ENCODE peak calls at places on chromosome 21, in four cellular contexts. K is psoas muscle, B is upper lobe of left lung, H is lung. U is an unnamed sample.

GRCh38 chr21:28971171-28971570 is 21.5 kb downstream of the LTN1 start:
- DNase-seq in K (no peak), B (no peak), H (no peak), U (no peak)

GRCh38 chr21:25561668-25562641 is 45.3 kb downstream of the MRPL39 start:
- DNase-seq in K (peak), B (peak), H (peak), U (peak)

GRCh38 chr21:22728091-22728490 is 1729.9 kb downstream of the NCAM2 start:
- DNase-seq in K (no peak), B (no peak), H (no peak), U (no peak)

GRCh38 chr21:27101533-27101932 is 134.6 kb upstream of the ADAMTS5 start:
- DNase-seq in K (no peak), B (no peak), H (no peak), U (no peak)

GRCh38 chr21:25582164-25582563 is 25.1 kb downstream of the MRPL39 start:
- DNase-seq in K (no peak), B (no peak), H (no peak), U (no peak)

GRCh38 chr21:38913120-38913975 is 107.6 kb downstream of the ETS2 start:
- DNase-seq in K (peak), B (peak), H (peak), U (peak)

GRCh38 chr21:21898801-21899200 is 900.6 kb downstream of the NCAM2 start:
- DNase-seq in K (no peak), B (no peak), H (no peak), U (no peak)

GRCh38 chr21:25956993-25957714 is 213.4 kb downstream of the APP start:
- DNase-seq in K (no peak), B (no peak), H (no peak), U (peak)

GRCh38 chr21:38993561-38993960 is 187.8 kb downstream of the ETS2 start:
- DNase-seq in K (peak), B (no peak), H (peak), U (peak)

GRCh38 chr21:36663033-36663855 is 35.7 kb upstream of the SIM2 start:
- DNase-seq in K (no peak), B (no peak), H (no peak), U (peak)

GRCh38 chr21:40606341-40606740 is 240.6 kb downstream of the DSCAM start:
- DNase-seq in K (no peak), B (no peak), H (no peak), U (no peak)

GRCh38 chr21:38950388-38951094 is 144.8 kb downstream of the ETS2 start:
- DNase-seq in K (no peak), B (no peak), H (no peak), U (peak)

GRCh38 chr21:28783641-28784185 is 209.0 kb downstream of the LTN1 start:
- DNase-seq in K (no peak), B (peak), H (no peak), U (no peak)

GRCh38 chr21:39641827-39642450 is 29.2 kb downstream of the B3GALT5 start:
- DNase-seq in K (no peak), B (no peak), H (no peak), U (no peak)

GRCh38 chr21:36709868-36710728 is 11.2 kb downstream of the SIM2 start:
- DNase-seq in K (no peak), B (peak), H (no peak), U (no peak)

GRCh38 chr21:37373539-37373938 is 7.0 kb downstream of the DYRK1A start:
- DNase-seq in K (no peak), B (no peak), H (no peak), U (peak)

GRCh38 chr21:20443558-20444155 is 554.6 kb upstream of the NCAM2 start:
- DNase-seq in K (no peak), B (peak), H (no peak), U (no peak)

GRCh38 chr21:38987551-38988210 is 182.0 kb downstream of the ETS2 start:
- DNase-seq in K (no peak), B (no peak), H (no peak), U (no peak)

GRCh38 chr21:26123012-26123411 is 47.6 kb downstream of the APP start:
- DNase-seq in K (no peak), B (no peak), H (no peak), U (no peak)

GRCh38 chr21:42657676-42658319 is 4.4 kb downstream of the PDE9A start:
- DNase-seq in K (no peak), B (peak), H (no peak), U (no peak)
- H3K4me3 ChIP-seq in K (no peak), B (no peak), H (no peak), U (no peak)

GRCh38 chr21:45480701-45481500 is 61.3 kb downstream of the SLC19A1 start:
- DNase-seq in K (peak), B (peak), H (no peak), U (no peak)

GRCh38 chr21:45481566-45481965 is 60.7 kb downstream of the SLC19A1 start:
- DNase-seq in K (no peak), B (peak), H (no peak), U (no peak)

GRCh38 chr21:45481977-45482898 is 60.0 kb downstream of the SLC19A1 start:
- DNase-seq in K (peak), B (peak), H (no peak), U (no peak)

GRCh38 chr21:45484318-45484717 is 57.9 kb downstream of the SLC19A1 start:
- DNase-seq in K (no peak), B (no peak), H (no peak), U (no peak)

GRCh38 chr21:45482899-45483821 is 59.1 kb downstream of the SLC19A1 start:
- DNase-seq in K (peak), B (peak), H (no peak), U (no peak)
- H3K4me3 ChIP-seq in K (no peak), B (no peak), H (no peak), U (no peak)

DNA sequence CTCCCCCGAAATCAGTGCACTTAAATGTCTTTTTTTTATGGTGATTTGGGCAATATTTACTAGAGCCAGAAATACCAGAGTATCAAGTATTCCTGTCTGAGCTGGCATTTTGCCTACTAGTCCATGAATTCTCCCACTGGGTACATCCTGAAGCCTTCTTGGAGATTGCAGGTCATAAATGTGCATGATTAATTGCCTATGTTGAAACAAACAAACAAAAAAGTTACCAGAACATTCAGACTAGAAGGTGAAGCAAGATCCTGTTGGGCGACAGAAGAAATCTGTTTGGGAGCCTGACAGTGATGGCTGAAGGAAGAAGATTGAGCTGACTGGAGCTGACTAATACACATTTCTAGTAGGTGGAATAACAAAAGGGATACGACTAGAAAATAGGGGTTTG is 127.4 kb upstream of the NRIP1 start:
- DNase-seq in K (no peak), B (no peak), H (no peak), U (peak)
- H3K4me3 ChIP-seq in K (no peak), B (no peak), H (no peak), U (no peak)

DNA sequence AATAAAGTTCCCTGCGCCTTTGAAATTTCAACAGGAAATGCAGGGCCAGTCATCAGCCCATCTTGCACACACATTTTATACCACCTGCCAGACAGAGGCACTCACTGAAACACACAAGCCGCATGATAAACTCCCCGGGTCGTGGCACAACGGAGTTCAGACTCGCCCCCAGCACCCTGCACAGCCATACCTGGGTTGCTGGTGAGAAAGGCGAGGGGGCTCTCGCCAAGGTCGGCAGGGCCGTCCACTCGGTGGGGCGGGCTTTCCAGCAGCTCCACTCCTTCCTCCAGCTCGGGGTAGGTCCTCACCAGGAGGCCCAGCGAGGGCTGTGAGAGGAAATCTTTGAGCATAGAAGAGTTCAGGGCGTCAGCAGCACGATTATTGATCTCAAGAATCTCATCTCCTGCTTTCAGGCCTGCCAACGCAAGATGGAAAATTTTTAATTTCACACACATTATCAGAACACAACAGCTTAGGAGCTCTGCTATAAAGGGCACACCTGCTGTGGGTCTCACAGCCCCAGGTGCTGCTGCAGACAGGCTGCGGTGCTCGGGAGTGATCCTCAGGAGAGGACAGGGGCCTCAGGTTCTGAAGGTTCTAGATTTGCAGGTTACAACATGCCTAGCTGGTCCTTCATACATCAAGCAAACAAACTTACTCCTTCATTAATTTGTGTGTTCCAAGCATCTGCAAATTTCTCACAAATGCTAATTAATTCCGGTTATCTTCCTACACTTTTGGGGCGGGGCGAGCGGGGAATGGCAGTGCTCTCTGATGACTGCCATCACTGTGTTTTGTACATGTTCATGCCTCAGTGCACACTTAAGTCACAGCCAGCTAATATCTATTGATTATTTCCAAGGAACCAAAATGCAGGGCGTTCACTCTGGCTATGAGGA is 144.2 kb upstream of the KRTAP19-8 start:
- DNase-seq in K (no peak), B (peak), H (no peak), U (no peak)
- H3K4me3 ChIP-seq in K (no peak), B (no peak), H (no peak), U (no peak)

GRCh38 chr21:46459024-46459355 is 299 bp downstream of the DIP2A start:
- DNase-seq in K (no peak), B (no peak), H (no peak), U (no peak)
- H3K4me3 ChIP-seq in K (peak), B (peak), H (peak), U (peak)

GRCh38 chr21:33071878-33072306 is 2.0 kb downstream of the OLIG1 start:
- DNase-seq in K (no peak), B (peak), H (no peak), U (peak)
- H3K4me3 ChIP-seq in K (peak), B (peak), H (peak), U (no peak)

DNA sequence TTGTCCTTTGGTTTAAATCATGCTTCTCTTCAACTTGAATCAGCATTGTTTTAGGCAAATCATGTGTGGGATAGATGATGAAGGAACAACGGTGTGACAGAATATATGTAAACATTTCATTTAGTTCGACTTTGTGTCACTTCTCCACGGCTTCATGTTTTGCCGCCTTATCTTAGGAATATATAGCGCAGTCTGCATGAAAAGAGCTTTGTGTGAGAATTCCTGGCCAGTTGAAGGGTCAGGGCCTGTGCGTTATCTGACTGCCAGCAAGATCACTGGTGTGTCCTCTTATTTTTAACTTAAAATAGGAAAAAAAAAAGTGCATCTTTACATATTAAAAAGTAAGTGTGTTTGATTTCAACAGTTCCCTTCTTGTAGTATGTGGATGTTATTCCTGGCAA is 465.1 kb downstream of the USP25 start:
- DNase-seq in K (no peak), B (no peak), H (no peak), U (peak)
- H3K4me3 ChIP-seq in K (peak), B (no peak), H (no peak), U (peak)

DNA sequence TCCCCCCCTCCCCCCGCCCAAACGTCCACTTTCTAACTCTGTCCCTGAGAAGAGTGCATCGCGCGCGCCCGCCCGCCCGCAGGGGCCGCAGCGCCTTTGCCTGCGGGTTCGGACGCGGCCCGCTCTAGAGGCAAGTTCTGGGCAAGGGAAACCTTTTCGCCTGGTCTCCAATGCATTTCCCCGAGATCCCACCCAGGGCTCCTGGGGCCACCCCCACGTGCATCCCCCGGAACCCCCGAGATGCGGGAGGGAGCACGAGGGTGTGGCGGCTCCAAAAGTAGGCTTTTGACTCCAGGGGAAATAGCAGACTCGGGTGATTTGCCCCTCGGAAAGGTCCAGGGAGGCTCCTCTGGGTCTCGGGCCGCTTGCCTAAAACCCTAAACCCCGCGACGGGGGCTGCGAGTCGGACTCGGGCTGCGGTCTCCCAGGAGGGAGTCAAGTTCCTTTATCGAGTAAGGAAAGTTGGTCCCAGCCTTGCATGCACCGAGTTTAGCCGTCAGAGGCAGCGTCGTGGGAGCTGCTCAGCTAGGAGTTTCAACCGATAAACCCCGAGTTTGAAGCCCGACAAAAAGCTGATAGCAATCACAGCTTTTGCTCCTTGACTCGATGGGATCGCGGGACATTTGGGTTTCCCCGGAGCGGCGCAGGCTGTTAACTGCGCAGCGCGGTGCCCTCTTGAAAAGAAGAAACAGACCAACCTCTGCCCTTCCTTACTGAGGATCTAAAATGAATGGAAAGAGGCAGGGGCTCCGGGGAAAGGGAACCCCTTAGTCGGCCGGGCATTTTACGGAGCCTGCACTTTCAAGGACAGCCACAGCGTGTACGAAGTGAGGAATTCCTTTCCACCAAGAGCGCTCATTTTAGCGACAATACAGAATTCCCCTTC is 158.1 kb downstream of the RUNX1 start:
- DNase-seq in K (peak), B (peak), H (no peak), U (peak)
- H3K4me3 ChIP-seq in K (peak), B (no peak), H (no peak), U (peak)

GRCh38 chr21:41835711-41836154 is 43.4 kb downstream of the PRDM15 start:
- DNase-seq in K (no peak), B (no peak), H (no peak), U (no peak)

GRCh38 chr21:41834252-41834925 is 44.8 kb downstream of the PRDM15 start:
- DNase-seq in K (no peak), B (peak), H (no peak), U (no peak)

GRCh38 chr21:41837756-41838297 is 41.3 kb downstream of the PRDM15 start:
- DNase-seq in K (no peak), B (no peak), H (no peak), U (no peak)

GRCh38 chr21:41834926-41835663 is 44.0 kb downstream of the PRDM15 start:
- DNase-seq in K (no peak), B (peak), H (no peak), U (no peak)

GRCh38 chr21:41836166-41837015 is 42.8 kb downstream of the PRDM15 start:
- DNase-seq in K (no peak), B (peak), H (no peak), U (no peak)
- H3K4me3 ChIP-seq in K (no peak), B (no peak), H (no peak), U (no peak)

GRCh38 chr21:44512496-44513388 is 27.3 kb downstream of the KRTAP10-1 start:
- DNase-seq in K (no peak), B (no peak), H (no peak), U (no peak)

GRCh38 chr21:44510109-44510507 is 29.9 kb downstream of the KRTAP10-1 start:
- DNase-seq in K (no peak), B (no peak), H (no peak), U (no peak)

GRCh38 chr21:44510508-44511218 is 29.3 kb downstream of the KRTAP10-1 start:
- DNase-seq in K (peak), B (peak), H (peak), U (peak)

GRCh38 chr21:44511938-44512275 is 28.1 kb downstream of the KRTAP10-1 start:
- DNase-seq in K (no peak), B (peak), H (no peak), U (no peak)

GRCh38 chr21:44511219-44511937 is 28.6 kb downstream of the KRTAP10-1 start:
- DNase-seq in K (no peak), B (no peak), H (no peak), U (no peak)
- H3K4me3 ChIP-seq in K (no peak), B (no peak), H (no peak), U (no peak)

U was measured in epithelial cell of esophagus.